ENCODE peak calls at places on chromosomes 5 and 9, in ten cellular contexts. E is M059J, W is colonic mucosa, V is fibroblast of villous mesenchyme, N is posterior vena cava, X is fibroblast of the conjunctiva, H is GM23248, G is mucosa of descending colon, R is mammary epithelial cell, S is renal cortical epithelial cell. C is an unnamed sample.

GRCh38 chr5:142426676-142427364 is 102.0 kb upstream of the SPRY4 start:
- DNase-seq in W (no peak), N (no peak), X (no peak), E (no peak), R (no peak), V (no peak), S (no peak), G (no peak), H (no peak), C (peak; percentile 78)

GRCh38 chr9:97128919-97129318 is 90.0 kb upstream of the CTSV start:
- DNase-seq in X (no peak), V (no peak), W (no peak), H (no peak), N (no peak), S (no peak), R (no peak), E (no peak), G (no peak), C (no peak)

GRCh38 chr5:110354341-110354740 is 372.1 kb downstream of the TMEM232 start:
- DNase-seq in V (no peak), R (no peak), N (no peak), E (no peak), G (no peak), X (no peak), S (no peak), W (no peak), H (peak; percentile 45), C (no peak)

GRCh38 chr9:136748656-136749551 is 579 bp upstream of the LCN6 start:
- DNase-seq in G (no peak), H (no peak), V (no peak), N (no peak), R (no peak), E (no peak), X (no peak), W (no peak), S (no peak), C (no peak)

GRCh38 chr5:60718186-60718892 is 18.4 kb upstream of the DEPDC1B start:
- DNase-seq in H (no peak), G (no peak), R (peak; percentile 76), W (no peak), N (no peak), X (no peak), V (no peak), S (no peak), E (no peak), C (no peak)

GRCh38 chr9:78365979-78366697 is 69.2 kb downstream of the PSAT1 start:
- DNase-seq in R (no peak), V (peak; percentile 30), X (no peak), N (no peak), H (peak; percentile 56), S (peak; percentile 29), E (peak; percentile 30), G (no peak), W (no peak), C (peak; percentile 35)

GRCh38 chr9:7129391-7129790 is 371.6 kb downstream of the KDM4C start:
- DNase-seq in G (no peak), R (peak; percentile 33), H (no peak), W (no peak), V (no peak), N (no peak), X (no peak), E (peak; percentile 28), S (peak; percentile 81), C (no peak)

GRCh38 chr5:113367586-113367985 is 67.2 kb downstream of the TSSK1B start:
- DNase-seq in H (no peak), S (no peak), V (peak; percentile 58), R (no peak), G (no peak), W (no peak), E (no peak), N (no peak), X (no peak), C (no peak)

GRCh38 chr5:150129813-150130492 is 25.7 kb downstream of the PDGFRB start:
- DNase-seq in X (peak; percentile 67), V (peak; percentile 86), S (peak; percentile 52), H (peak; percentile 84), E (peak; percentile 53), W (peak; percentile 84), R (peak; percentile 59), N (peak; percentile 91), G (no peak), C (peak; percentile 77)

C was measured in mesenchymal stem cell.